ENCODE peak calls at places on chromosome 2, in four cellular contexts. N, X, I and H are unnamed samples.

GRCh38 chr2:186027922-186028321 is 289.3 kb downstream of the FSIP2 start:
- DNase-seq in N (no peak), X (no peak), I (no peak), H (no peak)

GRCh38 chr2:191167766-191168165 is 17.0 kb upstream of the STAT4 start:
- DNase-seq in N (no peak), X (no peak), I (no peak), H (no peak)

GRCh38 chr2:8424997-8425900 is 256.6 kb upstream of the ID2 start:
- DNase-seq in N (no peak), X (no peak), I (no peak), H (no peak)

GRCh38 chr2:11141319-11141718 is 13.9 kb upstream of the SLC66A3 start:
- DNase-seq in N (no peak), X (no peak), I (no peak), H (no peak)

GRCh38 chr2:171487803-171488259 is 34.4 kb upstream of the CYBRD1 start:
- DNase-seq in N (no peak), X (no peak), I (no peak), H (no peak)

GRCh38 chr2:66070717-66071602 is 364.0 kb upstream of the MEIS1 start:
- DNase-seq in N (no peak), X (no peak), I (no peak), H (no peak)

GRCh38 chr2:170974304-170974993 is 45.4 kb downstream of the GORASP2 start:
- DNase-seq in N (no peak), X (no peak), I (no peak), H (peak)

GRCh38 chr2:27856386-27856785 is 33.8 kb downstream of the RBKS start:
- DNase-seq in N (no peak), X (no peak), I (no peak), H (no peak)